ENCODE peak calls at places on chromosomes 11 and 22, in seven cellular contexts. One of them, this sample, is unnamed.

GRCh38 chr11:19013181-19013857 is 47.2 kb downstream of the MRGPRX2 start:
- DNase-seq in IMR-90: no peak
- DNase-seq in mammary epithelial cell: peak; percentile 11
- DNase-seq in endothelial cell of umbilical vein: no peak
- DNase-seq in fibroblast of lung: no peak
- DNase-seq in astrocyte: no peak
- DNase-seq in neuronal stem cell: no peak
- DNase-seq in this sample: no peak

GRCh38 chr11:88383446-88383845 is 45.9 kb upstream of the CTSC start:
- DNase-seq in IMR-90: no peak
- DNase-seq in mammary epithelial cell: no peak
- DNase-seq in endothelial cell of umbilical vein: peak; percentile 55
- DNase-seq in fibroblast of lung: no peak
- DNase-seq in astrocyte: no peak
- DNase-seq in neuronal stem cell: no peak
- DNase-seq in this sample: no peak

GRCh38 chr11:65279713-65280459 is 18.1 kb downstream of the POLA2 start:
- DNase-seq in IMR-90: peak; percentile 99
- DNase-seq in mammary epithelial cell: peak; percentile 98
- DNase-seq in endothelial cell of umbilical vein: peak; percentile 89
- DNase-seq in fibroblast of lung: peak; percentile 78
- DNase-seq in astrocyte: peak; percentile 98
- DNase-seq in neuronal stem cell: no peak
- DNase-seq in this sample: no peak

GRCh38 chr11:40306938-40307548 is 1152.4 kb downstream of the LRRC4C start:
- DNase-seq in IMR-90: peak; percentile 63
- DNase-seq in mammary epithelial cell: peak; percentile 32
- DNase-seq in endothelial cell of umbilical vein: peak; percentile 64
- DNase-seq in fibroblast of lung: peak; percentile 67
- DNase-seq in astrocyte: peak; percentile 29
- DNase-seq in neuronal stem cell: peak; percentile 11
- DNase-seq in this sample: peak; percentile 65

GRCh38 chr11:20688761-20689160 is 19.4 kb downstream of the NELL1 start:
- DNase-seq in IMR-90: no peak
- DNase-seq in mammary epithelial cell: no peak
- DNase-seq in endothelial cell of umbilical vein: no peak
- DNase-seq in fibroblast of lung: no peak
- DNase-seq in astrocyte: no peak
- DNase-seq in neuronal stem cell: no peak
- DNase-seq in this sample: no peak

GRCh38 chr22:39634530-39635399 is 64.2 kb downstream of the CACNA1I start:
- DNase-seq in IMR-90: peak; percentile 92
- DNase-seq in mammary epithelial cell: peak; percentile 90
- DNase-seq in endothelial cell of umbilical vein: peak; percentile 74
- DNase-seq in fibroblast of lung: peak; percentile 72
- DNase-seq in astrocyte: peak; percentile 83
- DNase-seq in neuronal stem cell: no peak
- DNase-seq in this sample: no peak

GRCh38 chr11:64100345-64100744 is 64.6 kb downstream of the FLRT1 start:
- DNase-seq in IMR-90: no peak
- DNase-seq in mammary epithelial cell: no peak
- DNase-seq in endothelial cell of umbilical vein: no peak
- DNase-seq in fibroblast of lung: no peak
- DNase-seq in astrocyte: no peak
- DNase-seq in neuronal stem cell: no peak
- DNase-seq in this sample: no peak

GRCh38 chr11:8096575-8096974 is 15.6 kb downstream of the TUB start:
- DNase-seq in IMR-90: no peak
- DNase-seq in mammary epithelial cell: no peak
- DNase-seq in endothelial cell of umbilical vein: no peak
- DNase-seq in fibroblast of lung: no peak
- DNase-seq in astrocyte: no peak
- DNase-seq in neuronal stem cell: no peak
- DNase-seq in this sample: no peak

GRCh38 chr11:1876361-1877063 is 15.2 kb downstream of the PRR33 start:
- DNase-seq in IMR-90: no peak
- DNase-seq in mammary epithelial cell: no peak
- DNase-seq in endothelial cell of umbilical vein: no peak
- DNase-seq in fibroblast of lung: peak; percentile 91
- DNase-seq in astrocyte: no peak
- DNase-seq in neuronal stem cell: no peak
- DNase-seq in this sample: peak; percentile 65

GRCh38 chr11:116981216-116981887 is 116.9 kb downstream of the SIK3 start:
- DNase-seq in IMR-90: no peak
- DNase-seq in mammary epithelial cell: no peak
- DNase-seq in endothelial cell of umbilical vein: no peak
- DNase-seq in fibroblast of lung: no peak
- DNase-seq in astrocyte: no peak
- DNase-seq in neuronal stem cell: no peak
- DNase-seq in this sample: no peak

GRCh38 chr11:103942646-103943045 is 93.8 kb upstream of the DDI1 start:
- DNase-seq in IMR-90: no peak
- DNase-seq in mammary epithelial cell: no peak
- DNase-seq in endothelial cell of umbilical vein: no peak
- DNase-seq in fibroblast of lung: no peak
- DNase-seq in astrocyte: peak; percentile 39
- DNase-seq in neuronal stem cell: no peak
- DNase-seq in this sample: no peak

GRCh38 chr11:74139151-74139918 is 31.5 kb downstream of the C2CD3 start:
- DNase-seq in IMR-90: peak; percentile 23
- DNase-seq in mammary epithelial cell: no peak
- DNase-seq in endothelial cell of umbilical vein: no peak
- DNase-seq in fibroblast of lung: no peak
- DNase-seq in astrocyte: no peak
- DNase-seq in neuronal stem cell: no peak
- DNase-seq in this sample: no peak

GRCh38 chr11:84923489-84923888 is 703.7 kb downstream of the DLG2 start:
- DNase-seq in IMR-90: no peak
- DNase-seq in mammary epithelial cell: no peak
- DNase-seq in endothelial cell of umbilical vein: no peak
- DNase-seq in fibroblast of lung: no peak
- DNase-seq in astrocyte: no peak
- DNase-seq in neuronal stem cell: no peak
- DNase-seq in this sample: no peak

GRCh38 chr11:27875480-27876208 is 175.4 kb upstream of the BDNF start:
- DNase-seq in IMR-90: no peak
- DNase-seq in mammary epithelial cell: peak; percentile 5
- DNase-seq in endothelial cell of umbilical vein: no peak
- DNase-seq in fibroblast of lung: no peak
- DNase-seq in astrocyte: no peak
- DNase-seq in neuronal stem cell: no peak
- DNase-seq in this sample: no peak

GRCh38 chr11:75246006-75246672 is 5.6 kb downstream of the TPBGL start:
- DNase-seq in IMR-90: no peak
- DNase-seq in mammary epithelial cell: no peak
- DNase-seq in endothelial cell of umbilical vein: no peak
- DNase-seq in fibroblast of lung: no peak
- DNase-seq in astrocyte: no peak
- DNase-seq in neuronal stem cell: no peak
- DNase-seq in this sample: no peak

GRCh38 chr11:65446446-65447277 is 24.1 kb downstream of the NEAT1 start:
- DNase-seq in IMR-90: peak; percentile 53
- DNase-seq in mammary epithelial cell: peak; percentile 50
- DNase-seq in endothelial cell of umbilical vein: peak; percentile 49
- DNase-seq in fibroblast of lung: peak; percentile 54
- DNase-seq in astrocyte: peak; percentile 47
- DNase-seq in neuronal stem cell: no peak
- DNase-seq in this sample: no peak

GRCh38 chr11:119907122-119907933 is 178.3 kb upstream of the NECTIN1 start:
- DNase-seq in IMR-90: no peak
- DNase-seq in mammary epithelial cell: no peak
- DNase-seq in endothelial cell of umbilical vein: no peak
- DNase-seq in fibroblast of lung: no peak
- DNase-seq in astrocyte: no peak
- DNase-seq in neuronal stem cell: no peak
- DNase-seq in this sample: no peak

GRCh38 chr11:120801801-120802689 is 221.9 kb upstream of the TBCEL start:
- DNase-seq in IMR-90: peak; percentile 50
- DNase-seq in mammary epithelial cell: peak; percentile 40
- DNase-seq in endothelial cell of umbilical vein: peak; percentile 58
- DNase-seq in fibroblast of lung: peak; percentile 64
- DNase-seq in astrocyte: peak; percentile 30
- DNase-seq in neuronal stem cell: peak; percentile 69
- DNase-seq in this sample: peak; percentile 82

GRCh38 chr11:110070176-110070575 is 23.0 kb upstream of the ZC3H12C start:
- DNase-seq in IMR-90: no peak
- DNase-seq in mammary epithelial cell: no peak
- DNase-seq in endothelial cell of umbilical vein: no peak
- DNase-seq in fibroblast of lung: no peak
- DNase-seq in astrocyte: no peak
- DNase-seq in neuronal stem cell: no peak
- DNase-seq in this sample: no peak

GRCh38 chr11:119056397-119056999 is 507 bp downstream of the HYOU1 start:
- DNase-seq in IMR-90: peak; percentile 3
- DNase-seq in mammary epithelial cell: peak; percentile 71
- DNase-seq in endothelial cell of umbilical vein: no peak
- DNase-seq in fibroblast of lung: no peak
- DNase-seq in astrocyte: no peak
- DNase-seq in neuronal stem cell: peak; percentile 32
- DNase-seq in this sample: peak; percentile 61

GRCh38 chr11:77519847-77520246 is 46.0 kb upstream of the PAK1 start:
- DNase-seq in IMR-90: no peak
- DNase-seq in mammary epithelial cell: no peak
- DNase-seq in endothelial cell of umbilical vein: no peak
- DNase-seq in fibroblast of lung: no peak
- DNase-seq in astrocyte: no peak
- DNase-seq in neuronal stem cell: no peak
- DNase-seq in this sample: no peak

GRCh38 chr11:9039194-9039593 is 35.4 kb upstream of the NRIP3 start:
- DNase-seq in IMR-90: peak; percentile 3
- DNase-seq in mammary epithelial cell: peak; percentile 51
- DNase-seq in endothelial cell of umbilical vein: no peak
- DNase-seq in fibroblast of lung: no peak
- DNase-seq in astrocyte: peak; percentile 23
- DNase-seq in neuronal stem cell: no peak
- DNase-seq in this sample: no peak

GRCh38 chr11:122523841-122524531 is 131.5 kb upstream of the UBASH3B start:
- DNase-seq in IMR-90: no peak
- DNase-seq in mammary epithelial cell: peak; percentile 9
- DNase-seq in endothelial cell of umbilical vein: no peak
- DNase-seq in fibroblast of lung: no peak
- DNase-seq in astrocyte: no peak
- DNase-seq in neuronal stem cell: no peak
- DNase-seq in this sample: peak; percentile 22

GRCh38 chr11:56841210-56841810 is 92.8 kb upstream of the OR9G4 start:
- DNase-seq in IMR-90: peak; percentile 56
- DNase-seq in mammary epithelial cell: peak; percentile 57
- DNase-seq in endothelial cell of umbilical vein: peak; percentile 64
- DNase-seq in fibroblast of lung: peak; percentile 62
- DNase-seq in astrocyte: peak; percentile 36
- DNase-seq in neuronal stem cell: peak; percentile 62
- DNase-seq in this sample: peak; percentile 69

GRCh38 chr11:59423835-59424234 is 2.4 kb downstream of the OR5A2 start:
- DNase-seq in IMR-90: no peak
- DNase-seq in mammary epithelial cell: no peak
- DNase-seq in endothelial cell of umbilical vein: no peak
- DNase-seq in fibroblast of lung: no peak
- DNase-seq in astrocyte: no peak
- DNase-seq in neuronal stem cell: no peak
- DNase-seq in this sample: no peak
- H3K27me3 ChIP-seq in IMR-90: peaks cover 1% of the 10 kb centered on the region
- H3K27me3 ChIP-seq in mammary epithelial cell: no peaks in the 10 kb centered on the region
- H3K27me3 ChIP-seq in endothelial cell of umbilical vein: no peaks in the 10 kb centered on the region
- H3K27me3 ChIP-seq in fibroblast of lung: no peaks in the 10 kb centered on the region
- H3K27me3 ChIP-seq in astrocyte: no peaks in the 10 kb centered on the region
- H3K27me3 ChIP-seq in neuronal stem cell: no peaks in the 10 kb centered on the region
- H3K27me3 ChIP-seq in this sample: no peaks in the 10 kb centered on the region

DNA sequence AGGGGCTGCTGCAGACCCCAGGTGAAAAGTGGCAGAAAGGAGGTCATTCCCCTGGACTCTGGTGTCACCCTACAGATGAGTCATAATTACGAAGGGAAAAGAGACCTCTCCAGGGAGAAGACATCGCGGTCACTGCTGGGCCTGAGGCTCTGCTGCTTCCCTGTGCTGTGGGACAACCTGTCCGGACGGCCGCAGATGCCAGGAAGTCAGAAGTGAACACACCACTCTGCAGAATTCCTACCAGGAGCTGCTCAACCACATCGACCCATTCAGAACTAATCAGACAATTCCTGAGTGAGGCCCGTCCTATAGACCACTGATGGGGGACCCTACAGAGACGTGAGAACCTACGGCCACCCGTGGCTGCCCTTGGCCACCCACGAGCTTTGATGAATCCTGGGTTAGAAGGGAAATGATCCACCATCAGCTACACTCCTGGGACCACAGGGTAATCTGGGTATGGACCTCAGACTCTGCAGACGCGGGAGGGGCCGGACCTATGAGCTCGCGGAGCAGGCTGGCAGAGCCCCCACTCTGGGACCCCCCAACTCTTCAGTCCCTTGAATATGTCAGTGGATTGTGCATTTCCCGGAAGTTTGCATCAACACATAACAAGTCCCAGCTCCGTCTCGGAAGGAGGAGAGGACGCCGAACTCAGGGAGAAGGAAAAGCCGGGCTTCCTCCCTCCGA is 636.7 kb downstream of the BRD1 start:
- DNase-seq in IMR-90: no peak
- DNase-seq in mammary epithelial cell: no peak
- DNase-seq in endothelial cell of umbilical vein: no peak
- DNase-seq in fibroblast of lung: no peak
- DNase-seq in astrocyte: no peak
- DNase-seq in neuronal stem cell: no peak
- DNase-seq in this sample: no peak
- H3K36me3 ChIP-seq in IMR-90: no peaks in the 10 kb centered on the region
- H3K36me3 ChIP-seq in mammary epithelial cell: no peaks in the 10 kb centered on the region
- H3K36me3 ChIP-seq in endothelial cell of umbilical vein: no peaks in the 10 kb centered on the region
- H3K36me3 ChIP-seq in fibroblast of lung: no peaks in the 10 kb centered on the region
- H3K36me3 ChIP-seq in astrocyte: no peaks in the 10 kb centered on the region
- H3K36me3 ChIP-seq in neuronal stem cell: no peaks in the 10 kb centered on the region
- H3K36me3 ChIP-seq in this sample: no peaks in the 10 kb centered on the region

GRCh38 chr11:69041516-69041915 is 7.2 kb upstream of the TPCN2 start:
- DNase-seq in IMR-90: peak; percentile 24
- DNase-seq in mammary epithelial cell: no peak
- DNase-seq in endothelial cell of umbilical vein: no peak
- DNase-seq in fibroblast of lung: peak; percentile 23
- DNase-seq in astrocyte: peak; percentile 52
- DNase-seq in neuronal stem cell: no peak
- DNase-seq in this sample: no peak
- H3K4me2 ChIP-seq in IMR-90: no peak overlapping the region
- H3K4me2 ChIP-seq in mammary epithelial cell: no peak overlapping the region
- H3K4me2 ChIP-seq in endothelial cell of umbilical vein: no peak overlapping the region
- H3K4me2 ChIP-seq in fibroblast of lung: peak overlapping the region; percentile 19
- H3K4me2 ChIP-seq in astrocyte: peak overlapping the region; percentile 62
- H3K4me2 ChIP-seq in neuronal stem cell: no peak overlapping the region
- H3K4me2 ChIP-seq in this sample: no peak overlapping the region

DNA sequence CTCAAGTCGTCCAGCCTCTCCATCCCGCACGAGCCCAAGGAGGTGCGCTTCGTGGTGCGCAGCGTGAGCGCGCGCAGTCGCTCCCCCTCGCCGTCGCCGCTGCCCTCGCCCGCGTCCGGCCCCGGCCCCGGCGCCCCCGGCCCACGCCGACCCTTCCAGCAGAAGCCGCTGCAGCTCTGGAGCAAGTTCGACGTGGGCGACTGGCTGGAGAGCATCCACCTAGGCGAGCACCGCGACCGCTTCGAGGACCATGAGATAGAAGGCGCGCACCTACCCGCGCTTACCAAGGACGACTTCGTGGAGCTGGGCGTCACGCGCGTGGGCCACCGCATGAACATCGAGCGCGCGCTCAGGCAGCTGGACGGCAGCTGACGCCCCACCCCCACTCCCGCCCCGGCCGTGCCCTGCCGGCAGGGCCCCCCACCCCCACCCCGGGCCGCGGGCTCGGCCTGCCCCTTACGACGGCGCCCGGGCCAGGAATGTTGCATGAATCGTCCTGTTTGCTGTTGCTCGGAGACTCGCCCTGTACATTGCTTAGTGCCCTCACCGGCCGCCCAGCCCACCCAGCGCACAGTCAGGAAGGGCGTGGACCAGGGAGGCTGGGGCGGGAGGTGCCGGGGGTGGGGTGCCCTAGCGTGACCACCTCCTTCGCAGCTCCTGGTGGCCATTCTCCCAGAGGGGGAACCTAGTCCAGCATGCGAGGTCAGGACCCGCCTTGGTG is 6.9 kb upstream of the ACR start:
- DNase-seq in IMR-90: no peak
- DNase-seq in mammary epithelial cell: no peak
- DNase-seq in endothelial cell of umbilical vein: no peak
- DNase-seq in fibroblast of lung: no peak
- DNase-seq in astrocyte: no peak
- DNase-seq in neuronal stem cell: no peak
- DNase-seq in this sample: no peak
- H3K27me3 ChIP-seq in IMR-90: peaks cover under 1% of the 10 kb centered on the region
- H3K27me3 ChIP-seq in mammary epithelial cell: no peaks in the 10 kb centered on the region
- H3K27me3 ChIP-seq in endothelial cell of umbilical vein: no peaks in the 10 kb centered on the region
- H3K27me3 ChIP-seq in fibroblast of lung: no peaks in the 10 kb centered on the region
- H3K27me3 ChIP-seq in astrocyte: peaks cover 13% of the 10 kb centered on the region
- H3K27me3 ChIP-seq in neuronal stem cell: peaks cover 21% of the 10 kb centered on the region
- H3K27me3 ChIP-seq in this sample: peaks cover 71% of the 10 kb centered on the region